ENCODE peak calls at places on chromosomes 2 and 18, in ten cellular contexts. P, I, X, W, E, D, R, U, L and B are unnamed samples.

GRCh38 chr2:181876614-181877063 is 14.9 kb upstream of the ITPRID2 start:
- DNase-seq in P (no peak), I (no peak), X (peak; percentile 66), W (no peak), E (no peak), D (no peak), R (no peak), U (no peak), L (no peak), B (no peak)

GRCh38 chr2:240511351-240512108 is 46.3 kb downstream of the ANKMY1 start:
- DNase-seq in P (peak; percentile 27), I (peak; percentile 41), X (no peak), W (no peak), E (peak; percentile 22), D (no peak), R (no peak), U (no peak), L (no peak), B (peak; percentile 14)

GRCh38 chr18:48547456-48548403 is 8.9 kb downstream of the CTIF start:
- DNase-seq in P (no peak), I (peak; percentile 28), X (no peak), W (no peak), E (peak; percentile 60), D (peak; percentile 35), R (no peak), U (no peak), L (peak; percentile 29), B (peak; percentile 97)

GRCh38 chr2:222797308-222797707 is 63.5 kb upstream of the ACSL3 start:
- DNase-seq in P (no peak), I (no peak), X (no peak), W (no peak), E (no peak), D (no peak), R (no peak), U (no peak), L (no peak), B (no peak)

GRCh38 chr2:63124850-63125249 is 74.2 kb downstream of the OTX1 start:
- DNase-seq in P (no peak), I (no peak), X (no peak), W (no peak), E (no peak), D (no peak), R (no peak), U (no peak), L (no peak), B (no peak)

GRCh38 chr18:23291456-23292205 is 156.3 kb downstream of the CABLES1 start:
- DNase-seq in P (no peak), I (no peak), X (no peak), W (no peak), E (no peak), D (no peak), R (no peak), U (no peak), L (no peak), B (peak; percentile 88)

GRCh38 chr2:157825885-157826284 is 50.2 kb downstream of the ACVR1 start:
- DNase-seq in P (peak; percentile 79), I (no peak), X (no peak), W (no peak), E (no peak), D (no peak), R (no peak), U (no peak), L (peak; percentile 25), B (no peak)

GRCh38 chr2:218981390-218982311 is 3.3 kb downstream of the FEV start:
- DNase-seq in P (no peak), I (no peak), X (peak; percentile 49), W (no peak), E (peak; percentile 61), D (peak; percentile 39), R (peak; percentile 75), U (peak; percentile 17), L (no peak), B (peak; percentile 87)

GRCh38 chr2:10325278-10326145 is 22.8 kb downstream of the HPCAL1 start:
- DNase-seq in P (peak; percentile 43), I (no peak), X (peak; percentile 47), W (no peak), E (peak; percentile 54), D (no peak), R (no peak), U (no peak), L (no peak), B (no peak)

GRCh38 chr18:36829362-36830140 is 624 bp downstream of the KIAA1328 start:
- DNase-seq in P (no peak), I (no peak), X (no peak), W (no peak), E (no peak), D (no peak), R (no peak), U (no peak), L (no peak), B (peak; percentile 81)

GRCh38 chr2:129483366-129483765 is 496.1 kb upstream of the RAB6C start:
- DNase-seq in P (no peak), I (no peak), X (peak; percentile 16), W (no peak), E (no peak), D (peak; percentile 23), R (no peak), U (no peak), L (no peak), B (no peak)

GRCh38 chr2:47299555-47299954 is 103.4 kb upstream of the MSH2 start:
- DNase-seq in P (no peak), I (no peak), X (no peak), W (no peak), E (no peak), D (no peak), R (no peak), U (no peak), L (peak; percentile 50), B (peak; percentile 88)

GRCh38 chr2:23385351-23385747 is 370 bp downstream of the KLHL29 start:
- DNase-seq in P (no peak), I (no peak), X (peak; percentile 12), W (no peak), E (no peak), D (no peak), R (peak; percentile 67), U (no peak), L (peak; percentile 37), B (peak; percentile 97)

GRCh38 chr2:65366595-65367125 is 65.7 kb downstream of the SPRED2 start:
- DNase-seq in P (peak; percentile 44), I (no peak), X (peak; percentile 71), W (no peak), E (no peak), D (peak; percentile 25), R (no peak), U (no peak), L (no peak), B (peak; percentile 93)

GRCh38 chr2:47014564-47015051 is 99.0 kb upstream of the MCFD2 start:
- DNase-seq in P (no peak), I (no peak), X (no peak), W (no peak), E (no peak), D (no peak), R (no peak), U (no peak), L (peak; percentile 47), B (peak; percentile 67)

DNA sequence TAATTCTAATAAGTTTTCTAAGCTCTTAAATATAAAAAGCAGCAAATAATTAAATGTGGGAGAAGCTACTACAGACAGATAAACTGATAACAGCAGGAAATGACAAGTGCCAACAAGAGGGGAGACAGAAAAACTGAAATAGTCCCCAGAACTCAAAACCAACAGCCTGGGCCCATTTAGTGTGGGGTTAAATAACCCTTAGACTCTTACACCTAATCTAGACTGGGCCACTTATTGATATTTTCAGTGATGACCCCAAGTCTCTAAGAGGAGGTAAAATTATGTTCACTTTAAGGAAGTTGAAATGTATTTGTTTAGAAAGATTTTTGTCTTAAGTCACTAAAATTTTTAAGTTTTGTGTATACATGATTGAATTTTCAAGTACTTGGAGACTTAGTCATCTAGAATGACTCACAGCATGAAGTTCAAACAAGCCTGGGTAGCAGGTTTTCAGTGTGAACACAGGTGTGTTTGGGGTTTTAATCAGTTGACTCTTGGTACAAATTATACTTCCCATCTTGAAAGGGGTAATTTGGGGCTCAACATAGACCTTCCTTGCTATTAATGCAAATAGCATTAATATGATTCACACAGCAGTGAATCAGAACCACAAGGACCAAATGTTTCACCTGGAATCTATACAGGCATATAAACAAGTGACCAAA is 54.9 kb upstream of the MYO3B start:
- DNase-seq in P (no peak), I (no peak), X (no peak), W (no peak), E (no peak), D (no peak), R (no peak), U (no peak), L (no peak), B (peak; percentile 58)
- H3K9me3 ChIP-seq in P (no peaks in the 10 kb centered on the region), I (no peaks in the 10 kb centered on the region), X (no peaks in the 10 kb centered on the region), W (peaks cover 4% of the 10 kb centered on the region), E (peaks cover 10% of the 10 kb centered on the region), D (no peaks in the 10 kb centered on the region), R (no peaks in the 10 kb centered on the region), U (no peaks in the 10 kb centered on the region), L (no peaks in the 10 kb centered on the region), B (no peaks in the 10 kb centered on the region)

GRCh38 chr2:105990624-105991023 is 203.5 kb downstream of the UXS1 start:
- DNase-seq in P (no peak), I (no peak), X (no peak), W (no peak), E (no peak), D (no peak), R (no peak), U (no peak), L (no peak), B (no peak)
- H3K9me3 ChIP-seq in P (peaks cover 24% of the 10 kb centered on the region), I (no peaks in the 10 kb centered on the region), X (peaks cover 27% of the 10 kb centered on the region), W (peaks cover 7% of the 10 kb centered on the region), E (peaks cover 41% of the 10 kb centered on the region), D (peaks cover 10% of the 10 kb centered on the region), R (no peaks in the 10 kb centered on the region), U (peaks cover 56% of the 10 kb centered on the region), L (peaks cover 15% of the 10 kb centered on the region), B (peaks cover 2% of the 10 kb centered on the region)

DNA sequence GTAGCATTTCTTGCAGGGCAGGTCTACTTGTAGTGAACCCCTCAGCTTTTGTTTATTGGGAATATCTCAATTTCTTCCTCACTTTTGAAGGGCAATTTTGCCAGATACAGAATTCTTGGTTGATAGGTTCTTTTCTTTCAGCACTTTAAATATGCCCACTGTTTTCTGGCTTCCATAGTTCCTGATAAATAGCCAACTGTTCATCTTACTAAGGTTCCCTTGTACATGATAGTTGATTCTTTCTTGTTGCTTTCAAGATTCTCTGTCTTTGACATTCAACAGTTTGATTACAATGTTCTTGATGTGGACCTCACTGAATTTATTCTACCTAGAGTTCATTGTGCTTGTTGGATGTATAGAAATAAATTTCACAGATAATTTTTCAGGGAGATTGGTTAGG is 148.0 kb upstream of the MAPRE2 start:
- DNase-seq in P (no peak), I (no peak), X (no peak), W (no peak), E (no peak), D (no peak), R (no peak), U (no peak), L (no peak), B (no peak)
- H3K9me3 ChIP-seq in P (peaks cover 2% of the 10 kb centered on the region), I (no peaks in the 10 kb centered on the region), X (no peaks in the 10 kb centered on the region), W (no peaks in the 10 kb centered on the region), E (no peaks in the 10 kb centered on the region), D (no peaks in the 10 kb centered on the region), R (no peaks in the 10 kb centered on the region), U (no peaks in the 10 kb centered on the region), L (no peaks in the 10 kb centered on the region), B (peaks cover 2% of the 10 kb centered on the region)

DNA sequence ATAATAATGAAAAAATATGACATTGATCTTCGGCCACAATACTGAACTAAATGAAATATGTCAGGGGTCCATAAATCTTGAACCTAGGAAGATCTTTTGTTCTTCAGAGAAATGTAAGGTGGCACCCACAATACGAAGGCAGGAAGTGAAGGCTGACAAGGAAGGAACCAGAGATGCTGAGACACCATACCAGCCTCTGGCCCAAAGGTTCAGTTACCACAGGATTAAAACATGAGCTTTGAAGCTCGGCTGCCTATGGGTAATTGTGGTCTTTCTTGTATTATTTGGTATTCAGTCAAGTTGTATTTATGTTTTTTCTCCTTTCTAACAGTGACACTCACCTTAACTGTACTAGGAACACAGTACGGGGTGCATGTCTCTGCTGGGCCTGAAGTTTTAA is 448.8 kb upstream of the SETBP1 start:
- DNase-seq in P (no peak), I (no peak), X (no peak), W (no peak), E (no peak), D (no peak), R (no peak), U (no peak), L (no peak), B (no peak)
- H3K9me3 ChIP-seq in P (no peaks in the 10 kb centered on the region), I (no peaks in the 10 kb centered on the region), X (no peaks in the 10 kb centered on the region), W (no peaks in the 10 kb centered on the region), E (no peaks in the 10 kb centered on the region), D (no peaks in the 10 kb centered on the region), R (no peaks in the 10 kb centered on the region), U (no peaks in the 10 kb centered on the region), L (no peaks in the 10 kb centered on the region), B (no peaks in the 10 kb centered on the region)